ENCODE peak calls at places on chromosomes 3 and 15, in nine cellular contexts. E is heart left ventricle, C is Peyer's patch, M is ovary, Q is spleen, W is stomach, Z is body of pancreas, B is endothelial cell of umbilical vein, J is sigmoid colon. S is an unnamed sample. For H3K27me3, the result is how much of the 10 kb centered on the place peaks cover.

GRCh38 chr15:85141601-85142185 is 160.0 kb downstream of the PDE8A start:
- DNase-seq in B (peak), Q (no peak), J (no peak), W (no peak), M (no peak), Z (no peak), E (no peak), C (no peak), S (no peak)

GRCh38 chr3:72591522-72592421 is 256.5 kb downstream of the SHQ1 start:
- DNase-seq in C (no peak), J (peak), E (peak), Q (no peak), W (no peak), Z (no peak), M (peak), B (no peak), S (peak)

GRCh38 chr3:196611761-196612483 is 27.6 kb upstream of the NRROS start:
- DNase-seq in E (peak), B (peak), Z (no peak), J (no peak), Q (no peak), M (no peak), C (no peak), W (no peak), S (no peak)

GRCh38 chr3:196688349-196688748 is 23.7 kb downstream of the CEP19 start:
- DNase-seq in B (peak), W (no peak), Z (peak), E (peak), M (peak), J (peak), Q (peak), C (peak), S (peak)

GRCh38 chr3:141082064-141082463 is 30.9 kb downstream of the SPSB4 start:
- DNase-seq in Z (no peak), C (no peak), B (no peak), W (no peak), Q (peak), J (peak), E (no peak), M (no peak), S (no peak)

GRCh38 chr15:101242160-101242998 is 9.5 kb downstream of the CHSY1 start:
- DNase-seq in M (no peak), C (peak), W (no peak), E (peak), Q (peak), B (no peak), Z (no peak), J (no peak), S (no peak)

GRCh38 chr3:46699846-46700523 is 1.2 kb upstream of the TMIE start:
- DNase-seq in C (peak), E (peak), M (peak), Z (peak), B (no peak), J (peak), W (peak), Q (peak), S (no peak)

GRCh38 chr3:99503350-99503749 is 135.0 kb upstream of the COL8A1 start:
- DNase-seq in C (no peak), W (no peak), M (peak), J (no peak), B (no peak), Q (no peak), E (no peak), Z (no peak), S (no peak)

GRCh38 chr15:67824900-67825879 is at the start of gene SKOR1:
- DNase-seq in B (no peak), J (peak), C (no peak), W (no peak), M (no peak), Q (peak), Z (no peak), E (no peak), S (peak)

GRCh38 chr3:61894988-61895935 is 333.9 kb downstream of the PTPRG start:
- DNase-seq in Q (no peak), E (peak), C (peak), M (peak), Z (peak), J (peak), B (peak), W (peak), S (no peak)

GRCh38 chr3:196568246-196569002 is at the start of the genes FBXO45 and WDR53:
- DNase-seq in W (peak), B (peak), Q (peak), M (peak), Z (peak), J (peak), E (peak), C (peak), S (peak)

GRCh38 chr3:117611242-117611641 is 901.7 kb downstream of the TUSC7 start:
- DNase-seq in B (no peak), M (no peak), Q (no peak), W (no peak), Z (no peak), E (no peak), J (no peak), C (no peak), S (no peak)

GRCh38 chr3:190429681-190430080 is 20.0 kb downstream of the TMEM207 start:
- DNase-seq in Z (no peak), C (no peak), B (no peak), Q (no peak), M (no peak), W (no peak), J (no peak), E (no peak), S (no peak)

GRCh38 chr3:138336454-138336853 is 6.8 kb upstream of the NME9 start:
- DNase-seq in E (no peak), J (no peak), Q (no peak), W (no peak), B (no peak), M (no peak), Z (no peak), C (no peak), S (no peak)

GRCh38 chr3:18355819-18356218 is 69.3 kb downstream of the SATB1 start:
- DNase-seq in B (no peak), Z (no peak), W (no peak), C (no peak), Q (no peak), E (no peak), J (no peak), M (no peak), S (no peak)

GRCh38 chr3:77699292-77699691 is 659.4 kb downstream of the ROBO2 start:
- DNase-seq in B (no peak), Q (no peak), C (no peak), Z (no peak), E (no peak), J (no peak), M (no peak), W (no peak), S (no peak)

GRCh38 chr15:26771917-26772587 is 814 bp downstream of the GABRB3 start:
- DNase-seq in M (no peak), C (no peak), E (no peak), W (no peak), Z (peak), Q (no peak), J (no peak), B (no peak), S (no peak)

GRCh38 chr3:108004647-108005046 is 86.2 kb downstream of the CD47 start:
- DNase-seq in C (no peak), M (no peak), Z (no peak), E (no peak), W (no peak), J (no peak), B (no peak), Q (no peak), S (peak)

GRCh38 chr15:82810061-82810862 is 834 bp downstream of the WHAMM start:
- DNase-seq in W (peak), M (peak), B (peak), E (peak), J (peak), C (peak), Q (peak), Z (peak), S (peak)

GRCh38 chr3:142794510-142794909 is 70.7 kb downstream of the TRPC1 start:
- DNase-seq in M (no peak), Z (no peak), B (no peak), W (no peak), Q (no peak), C (no peak), E (no peak), J (no peak), S (no peak)

GRCh38 chr3:111164621-111165020 is 93.0 kb downstream of the NECTIN3 start:
- DNase-seq in J (no peak), Z (no peak), C (no peak), Q (no peak), W (no peak), B (no peak), E (no peak), M (no peak), S (no peak)

GRCh38 chr3:183428140-183429023 is at the start of gene MCF2L2:
- DNase-seq in Q (peak), Z (peak), E (peak), J (peak), C (peak), M (peak), W (peak), B (peak), S (peak)
- TF ChIP-seq POLR2A in Q (no peak), Z (peak), E (no peak), J (no peak), C (no peak), M (no peak), W (no peak), B (no peak), S (no peak)

GRCh38 chr15:38691365-38691764 is 126.8 kb upstream of the RASGRP1 start:
- DNase-seq in Q (no peak), E (no peak), M (no peak), B (no peak), C (no peak), Z (no peak), J (no peak), W (no peak), S (no peak)

GRCh38 chr15:38690221-38690620 is 125.6 kb upstream of the RASGRP1 start:
- DNase-seq in Q (no peak), Z (no peak), M (no peak), E (no peak), C (no peak), B (no peak), J (no peak), W (no peak), S (no peak)

GRCh38 chr15:38692789-38693062 is 128.1 kb upstream of the RASGRP1 start:
- DNase-seq in J (no peak), Q (no peak), C (no peak), B (no peak), E (no peak), M (no peak), W (no peak), Z (no peak), S (no peak)

GRCh38 chr15:38691951-38692788 is 127.6 kb upstream of the RASGRP1 start:
- DNase-seq in B (no peak), E (no peak), Q (no peak), J (no peak), M (no peak), Z (no peak), C (no peak), W (no peak), S (no peak)

GRCh38 chr15:38690737-38691332 is 126.2 kb upstream of the RASGRP1 start:
- DNase-seq in B (peak), M (peak), E (peak), Z (peak), W (peak), Q (no peak), J (no peak), C (peak), S (no peak)
- H3K27me3 ChIP-seq in B (under half), M (under half), E (under half), Z (under half), W (under half), Q (under half), J (under half), C (under half), S (under half)

GRCh38 chr3:187739561-187740445 is 5.5 kb downstream of the BCL6 start:
- DNase-seq in B (peak), W (peak), E (peak), M (peak), Q (peak), C (peak), Z (peak), J (peak), S (peak)
- TF ChIP-seq POLR2A in B (no peak), W (no peak), E (no peak), M (peak), Q (no peak), C (peak), Z (peak), J (peak), S (no peak)

GRCh38 chr15:69529141-69529540 is 76.5 kb downstream of the RPLP1 start:
- DNase-seq in Z (no peak), M (no peak), E (no peak), C (no peak), W (no peak), Q (no peak), B (no peak), J (no peak), S (no peak)
- H3K27me3 ChIP-seq in Z (under half), M (under half), E (under half), C (under half), W (under half), Q (under half), B (under half), J (under half), S (under half)

DNA sequence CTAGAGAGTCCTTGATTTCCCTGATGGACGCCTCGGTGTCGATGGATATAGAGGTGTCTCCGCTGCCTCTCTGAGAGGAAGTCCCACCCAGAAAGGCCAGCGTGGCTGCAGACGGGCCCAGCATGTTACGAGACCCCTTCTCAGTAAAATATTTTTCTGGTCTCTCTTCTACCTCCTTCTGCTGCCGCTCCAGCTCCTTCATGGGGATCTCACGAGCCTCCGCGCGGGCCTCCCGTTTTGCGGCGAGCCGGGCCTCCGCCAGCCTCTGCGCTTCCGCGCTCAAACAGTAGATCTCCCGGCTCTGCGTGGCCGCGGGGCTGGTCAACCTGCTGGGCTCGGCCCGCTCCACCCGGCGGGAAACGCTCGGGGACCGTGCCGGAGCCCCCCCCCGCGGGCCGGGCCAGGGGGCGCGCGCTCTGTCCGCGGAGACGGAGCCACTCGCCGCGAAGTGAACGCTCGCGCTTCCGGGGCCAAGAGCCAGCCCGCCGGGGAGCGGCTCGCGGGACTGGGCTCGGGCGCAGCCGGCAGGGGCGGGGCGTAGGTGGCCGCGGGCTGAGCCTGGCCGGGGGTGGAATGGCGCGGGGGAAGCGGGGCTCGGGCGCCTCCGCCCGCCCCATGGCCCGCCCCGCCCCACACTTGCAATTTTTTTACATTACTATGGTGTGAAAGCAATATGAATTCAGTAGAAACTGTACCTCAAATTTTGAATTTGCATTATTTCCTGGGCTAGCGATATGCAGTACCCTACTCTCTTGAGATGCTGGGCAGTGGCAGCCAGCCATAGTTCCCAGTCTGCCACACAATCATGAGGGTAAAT is 10.2 kb upstream of the KCNMB3 start:
- DNase-seq in C (peak), W (peak), Q (peak), Z (peak), J (peak), M (peak), E (peak), B (peak), S (peak)
- TF ChIP-seq POLR2A in C (peak), W (no peak), Q (no peak), Z (peak), J (no peak), M (peak), E (no peak), B (peak), S (peak)